ENCODE peak calls at places on chromosomes 11 and 22, in five cellular contexts. N, D, P, C and V are unnamed samples.

GRCh38 chr11:77027275-77027674 is 6.9 kb upstream of the B3GNT6 start:
- DNase-seq in P (no peak), C (peak; percentile 71), N (no peak), D (no peak), V (peak; percentile 33)

GRCh38 chr22:50148166-50148500 is 22.4 kb upstream of the PANX2 start:
- DNase-seq in C (no peak), D (no peak), N (no peak), P (no peak), V (no peak)

GRCh38 chr22:35842954-35843353 is 125.3 kb downstream of the APOL5 start:
- DNase-seq in C (peak; percentile 11), D (peak; percentile 62), P (peak; percentile 64), N (peak; percentile 57), V (peak; percentile 33)

GRCh38 chr11:127693686-127694085 is 693.1 kb upstream of the KIRREL3 start:
- DNase-seq in C (no peak), D (no peak), N (no peak), P (no peak), V (peak; percentile 57)

GRCh38 chr22:42717197-42717967 is 3.3 kb downstream of the A4GALT start:
- DNase-seq in N (no peak), P (peak; percentile 24), C (no peak), D (no peak), V (peak; percentile 11)

GRCh38 chr11:126419801-126420729 is 64.6 kb downstream of the ST3GAL4 start:
- DNase-seq in P (peak; percentile 75), D (no peak), N (no peak), C (peak; percentile 55), V (no peak)

GRCh38 chr22:49299821-49300231 is 527.8 kb downstream of the BRD1 start:
- DNase-seq in P (no peak), C (no peak), N (no peak), D (no peak), V (no peak)

GRCh38 chr11:102486584-102486983 is 34.0 kb upstream of the TMEM123 start:
- DNase-seq in P (no peak), D (no peak), N (no peak), C (no peak), V (no peak)

GRCh38 chr11:63888170-63889086 is 28.5 kb downstream of the RCOR2 start:
- DNase-seq in C (peak; percentile 65), D (no peak), N (peak; percentile 54), P (peak; percentile 88), V (peak; percentile 87)

GRCh38 chr11:64918056-64918455 is 1.0 kb upstream of the ATG2A start:
- DNase-seq in N (peak; percentile 33), C (peak; percentile 47), D (no peak), P (peak; percentile 50), V (no peak)

GRCh38 chr11:93738647-93739081 is 2.6 kb downstream of the TAF1D start:
- DNase-seq in C (peak; percentile 8), D (no peak), N (peak; percentile 14), P (no peak), V (peak; percentile 41)

GRCh38 chr11:47986742-47987141 is 6.4 kb downstream of the PTPRJ start:
- DNase-seq in C (no peak), D (peak; percentile 79), N (no peak), P (no peak), V (peak; percentile 67)

GRCh38 chr11:2664886-2665746 is 34.7 kb downstream of the KCNQ1OT1 start:
- DNase-seq in N (no peak), D (no peak), C (no peak), P (no peak), V (no peak)

GRCh38 chr11:78402842-78403241 is 14.8 kb downstream of the GAB2 start:
- DNase-seq in N (no peak), P (no peak), C (no peak), D (no peak), V (no peak)

GRCh38 chr11:113877673-113878060 is 2.3 kb upstream of the USP28 start:
- DNase-seq in C (no peak), N (no peak), P (no peak), D (no peak), V (no peak)

GRCh38 chr22:46045459-46046298 is 68.7 kb upstream of the WNT7B start:
- DNase-seq in D (no peak), P (no peak), C (no peak), N (no peak), V (no peak)

GRCh38 chr11:119807841-119808240 is 78.8 kb upstream of the NECTIN1 start:
- DNase-seq in D (no peak), N (no peak), P (no peak), C (no peak), V (no peak)

GRCh38 chr11:119338318-119338890 is 2.3 kb downstream of the C1QTNF5 start:
- DNase-seq in D (peak; percentile 39), P (peak; percentile 73), N (peak; percentile 91), C (no peak), V (peak; percentile 44)

GRCh38 chr11:62928011-62928410 is 6.8 kb upstream of the CHRM1 start:
- DNase-seq in N (peak; percentile 43), C (no peak), P (no peak), D (no peak), V (no peak)

GRCh38 chr11:749731-750130 is 2.5 kb downstream of the TALDO1 start:
- DNase-seq in C (no peak), D (no peak), P (no peak), N (no peak), V (no peak)

GRCh38 chr11:91230647-91231046 is 994.0 kb upstream of the FAT3 start:
- DNase-seq in P (no peak), N (no peak), D (no peak), C (no peak), V (no peak)

GRCh38 chr11:64358907-64359711 is at the start of gene RPS6KA4:
- DNase-seq in C (peak; percentile 36), D (no peak), N (peak; percentile 88), P (peak; percentile 66), V (peak; percentile 71)

GRCh38 chr11:118054712-118055640 is 21.9 kb upstream of the TMPRSS4 start:
- DNase-seq in D (no peak), P (no peak), C (peak; percentile 1), N (no peak), V (no peak)

GRCh38 chr11:6799402-6799801 is at the start of gene OR6A2:
- DNase-seq in D (no peak), P (no peak), N (no peak), C (no peak), V (peak; percentile 10)

GRCh38 chr11:114171257-114172054 is 111.9 kb downstream of the ZBTB16 start:
- DNase-seq in C (no peak), D (no peak), N (no peak), P (no peak), V (no peak)

GRCh38 chr11:35981581-35981980 is 37.7 kb downstream of the LDLRAD3 start:
- DNase-seq in N (no peak), C (no peak), D (no peak), P (no peak), V (no peak)

GRCh38 chr11:92838655-92839334 is 130.7 kb upstream of the MTNR1B start:
- DNase-seq in N (peak; percentile 56), P (no peak), C (peak; percentile 9), D (no peak), V (no peak)

GRCh38 chr11:64124147-64124546 is 41.8 kb downstream of the MACROD1 start:
- DNase-seq in N (no peak), D (no peak), P (no peak), C (no peak), V (peak; percentile 15)

GRCh38 chr11:99424313-99425084 is 403.8 kb downstream of the CNTN5 start:
- DNase-seq in C (no peak), P (no peak), N (no peak), D (no peak), V (no peak)

GRCh38 chr11:72250661-72251465 is 6.9 kb upstream of the PHOX2A start:
- DNase-seq in P (no peak), D (no peak), N (no peak), C (no peak), V (no peak)

GRCh38 chr11:72254299-72254993 is 10.5 kb upstream of the PHOX2A start:
- DNase-seq in P (peak; percentile 66), D (no peak), N (no peak), C (no peak), V (no peak)

GRCh38 chr11:72249961-72250360 is 6.0 kb upstream of the PHOX2A start:
- DNase-seq in D (no peak), C (no peak), N (no peak), P (no peak), V (no peak)

GRCh38 chr11:72247584-72247983 is 3.6 kb upstream of the PHOX2A start:
- DNase-seq in N (no peak), C (no peak), P (no peak), D (no peak), V (no peak)

GRCh38 chr11:72251614-72252013 is 7.6 kb upstream of the PHOX2A start:
- DNase-seq in P (no peak), C (no peak), D (no peak), N (no peak), V (no peak)
- H2AFZ ChIP-seq in P (no peak overlapping the region), C (no peak overlapping the region), D (no peak overlapping the region), N (no peak overlapping the region), V (no peak overlapping the region)

GRCh38 chr11:120918257-120918656 is 105.6 kb upstream of the TBCEL start:
- DNase-seq in P (no peak), N (no peak), D (no peak), C (no peak), V (no peak)
- H3K27ac ChIP-seq in P (no peak overlapping the region), N (no peak overlapping the region), D (no peak overlapping the region), C (no peak overlapping the region), V (no peak overlapping the region)

GRCh38 chr22:31064369-31064768 is 16.7 kb upstream of the SMTN start:
- DNase-seq in D (no peak), N (no peak), P (no peak), C (no peak), V (no peak)
- H3K9ac ChIP-seq in D (peak overlapping the region; percentile 83), N (no peak overlapping the region), P (no peak overlapping the region), C (no peak overlapping the region), V (no peak overlapping the region)

GRCh38 chr22:27380826-27381225 is 420.7 kb downstream of the MN1 start:
- DNase-seq in N (no peak), D (no peak), P (no peak), C (no peak), V (no peak)
- H2AFZ ChIP-seq in N (no peak overlapping the region), D (no peak overlapping the region), P (no peak overlapping the region), C (no peak overlapping the region), V (no peak overlapping the region)